ENCODE peak calls at places on chromosomes 4 and X, in four cellular contexts. C is GM12891; Q is substantia nigra; P is activated CD4-positive, alpha-beta T cell treated with anti-CD3 and anti-CD28 coated beads, Interleukin-2, amount 50 U/mL, for 4 hours. O is an unnamed sample.

GRCh38 chrX:153818571-153819397 is 11.6 kb downstream of the PDZD4 start:
- DNase-seq in C (peak; percentile 58), P (peak; percentile 28), Q (no peak), O (no peak)

GRCh38 chr4:168562021-168562691 is 65.3 kb downstream of the PALLD start:
- DNase-seq in P (no peak), C (no peak), Q (no peak), O (no peak)

GRCh38 chr4:88138561-88138960 is 19.9 kb downstream of the ABCG2 start:
- DNase-seq in C (no peak), Q (no peak), P (no peak), O (no peak)

GRCh38 chr4:113159901-113160545 is 110.6 kb downstream of the ANK2 start:
- DNase-seq in P (no peak), C (no peak), Q (no peak), O (no peak)

GRCh38 chr4:123397276-123398150 is 918 bp downstream of the SPRY1 start:
- DNase-seq in C (no peak), Q (peak; percentile 31), P (peak; percentile 27), O (no peak)

GRCh38 chrX:9911479-9911878 is 55.7 kb upstream of the CLDN34 start:
- DNase-seq in P (no peak), Q (no peak), C (no peak), O (no peak)

GRCh38 chr4:119299221-119300071 is 22.5 kb downstream of the FABP2 start:
- DNase-seq in Q (no peak), P (no peak), C (no peak), O (no peak)

GRCh38 chr4:74751856-74752255 is 42.5 kb downstream of the BTC start:
- DNase-seq in C (no peak), P (no peak), Q (no peak), O (no peak)

GRCh38 chr4:145216532-145216931 is 36.1 kb upstream of the OTUD4 start:
- DNase-seq in C (no peak), Q (no peak), P (no peak), O (no peak)

GRCh38 chr4:121898150-121898549 is 27.9 kb upstream of the BBS7 start:
- DNase-seq in C (no peak), Q (no peak), P (no peak), O (no peak)

GRCh38 chrX:122703762-122704161 is 480.3 kb upstream of the GRIA3 start:
- DNase-seq in C (no peak), P (no peak), Q (no peak), O (no peak)

GRCh38 chr4:106691749-106692148 is 323.2 kb upstream of the GIMD1 start:
- DNase-seq in C (no peak), P (no peak), Q (no peak), O (no peak)

GRCh38 chr4:105272002-105272401 is 125.3 kb downstream of the TET2 start:
- DNase-seq in P (no peak), C (no peak), Q (no peak), O (no peak)

GRCh38 chrX:141952603-141953002 is 48.9 kb downstream of the MAGEC1 start:
- DNase-seq in Q (no peak), P (no peak), C (no peak), O (no peak)

GRCh38 chr4:128471576-128471975 is 184.0 kb upstream of the PGRMC2 start:
- DNase-seq in C (no peak), Q (no peak), P (no peak), O (no peak)

GRCh38 chr4:52588097-52588496 is 71.0 kb downstream of the USP46 start:
- DNase-seq in Q (no peak), C (peak; percentile 9), P (no peak), O (peak; percentile 19)

GRCh38 chr4:40763228-40763716 is 13.5 kb downstream of the NSUN7 start:
- DNase-seq in P (no peak), Q (no peak), C (peak; percentile 33), O (no peak)

GRCh38 chrX:112259375-112259774 is 176.8 kb upstream of the TRPC5 start:
- DNase-seq in C (no peak), Q (no peak), P (no peak), O (no peak)

GRCh38 chr4:94458682-94459081 is 6.9 kb downstream of the PDLIM5 start:
- DNase-seq in C (no peak), Q (no peak), P (no peak), O (no peak)

GRCh38 chr4:98748609-98749008 is 90.2 kb upstream of the TSPAN5 start:
- DNase-seq in Q (no peak), C (no peak), P (no peak), O (no peak)

GRCh38 chr4:123340381-123340701 is 56.3 kb upstream of the SPRY1 start:
- DNase-seq in Q (no peak), C (no peak), P (no peak), O (no peak)

GRCh38 chrX:39519566-39520301 is 578.0 kb downstream of the BCOR start:
- DNase-seq in Q (no peak), P (no peak), C (no peak), O (no peak)

GRCh38 chr4:123359449-123360306 is 36.9 kb upstream of the SPRY1 start:
- DNase-seq in Q (no peak), P (no peak), C (no peak), O (no peak)

GRCh38 chr4:1210241-1210841 is 38.0 kb upstream of the SPON2 start:
- DNase-seq in C (no peak), P (no peak), Q (no peak), O (no peak)

GRCh38 chrX:119758682-119759332 is 419 bp downstream of the SOWAHD start:
- DNase-seq in Q (no peak), C (no peak), P (peak; percentile 12), O (no peak)

GRCh38 chr4:27728892-27729291 is 868.3 kb downstream of the STIM2 start:
- DNase-seq in Q (no peak), C (no peak), P (no peak), O (no peak)

GRCh38 chrX:47145408-47146120 is 543 bp downstream of the RBM10 start:
- DNase-seq in P (no peak), Q (no peak), C (no peak), O (no peak)

GRCh38 chr4:26235500-26235899 is 85.3 kb upstream of the RBPJ start:
- DNase-seq in P (no peak), C (no peak), Q (no peak), O (peak; percentile 19)